ENCODE peak calls at places on chromosome 18, in eight cellular contexts. D, K, U, Y, L, N, H and F are unnamed samples.

GRCh38 chr18:11927497-11927896 is 19.4 kb upstream of the MPPE1 start:
- DNase-seq in D (no peak), K (no peak), U (no peak), Y (no peak), L (no peak), N (no peak), H (no peak), F (no peak)

GRCh38 chr18:5463390-5463789 is 80.4 kb downstream of the EPB41L3 start:
- DNase-seq in D (no peak), K (no peak), U (no peak), Y (peak), L (peak), N (peak), H (no peak), F (no peak)

GRCh38 chr18:13680612-13681011 is 45.7 kb downstream of the FAM210A start:
- DNase-seq in D (no peak), K (peak), U (no peak), Y (no peak), L (no peak), N (peak), H (no peak), F (peak)

GRCh38 chr18:59246796-59247195 is 26.5 kb downstream of the RAX start:
- DNase-seq in D (no peak), K (no peak), U (no peak), Y (no peak), L (no peak), N (no peak), H (no peak), F (no peak)

GRCh38 chr18:22913861-22914260 is 19.3 kb upstream of the RBBP8 start:
- DNase-seq in D (no peak), K (peak), U (no peak), Y (no peak), L (no peak), N (no peak), H (no peak), F (no peak)

GRCh38 chr18:58005036-58005435 is 39.0 kb upstream of the NEDD4L start:
- DNase-seq in D (no peak), K (no peak), U (no peak), Y (no peak), L (peak), N (peak), H (no peak), F (no peak)

GRCh38 chr18:79395308-79395640 is 456 bp upstream of the NFATC1 start:
- DNase-seq in D (no peak), K (no peak), U (no peak), Y (no peak), L (no peak), N (no peak), H (no peak), F (no peak)

GRCh38 chr18:28359177-28359576 is 182.2 kb upstream of the CDH2 start:
- DNase-seq in D (no peak), K (no peak), U (no peak), Y (no peak), L (no peak), N (no peak), H (no peak), F (no peak)

GRCh38 chr18:79681484-79682387 is 2.1 kb downstream of the CTDP1 start:
- DNase-seq in D (peak), K (no peak), U (no peak), Y (peak), L (no peak), N (no peak), H (peak), F (no peak)

GRCh38 chr18:79583984-79584401 is 95.6 kb upstream of the CTDP1 start:
- DNase-seq in D (no peak), K (no peak), U (no peak), Y (no peak), L (no peak), N (no peak), H (no peak), F (no peak)

GRCh38 chr18:65737346-65737745 is 13.5 kb upstream of the CDH7 start:
- DNase-seq in D (no peak), K (no peak), U (no peak), Y (no peak), L (no peak), N (no peak), H (no peak), F (no peak)

GRCh38 chr18:48791636-48792105 is 159.1 kb downstream of the SMAD7 start:
- DNase-seq in D (no peak), K (no peak), U (no peak), Y (no peak), L (no peak), N (no peak), H (no peak), F (no peak)

GRCh38 chr18:48990497-48991298 is 39.9 kb upstream of the SMAD7 start:
- DNase-seq in D (no peak), K (peak), U (no peak), Y (no peak), L (peak), N (peak), H (no peak), F (no peak)

GRCh38 chr18:79873449-79874110 is 75.8 kb downstream of the KCNG2 start:
- DNase-seq in D (no peak), K (no peak), U (no peak), Y (no peak), L (no peak), N (peak), H (no peak), F (no peak)

GRCh38 chr18:76468345-76469275 is 26.4 kb downstream of the ZNF516 start:
- DNase-seq in D (no peak), K (no peak), U (no peak), Y (no peak), L (no peak), N (no peak), H (no peak), F (no peak)

GRCh38 chr18:66138642-66139041 is 387.8 kb downstream of the CDH7 start:
- DNase-seq in D (no peak), K (no peak), U (no peak), Y (no peak), L (no peak), N (no peak), H (no peak), F (no peak)

GRCh38 chr18:79829136-79829854 is 31.6 kb downstream of the KCNG2 start:
- DNase-seq in D (no peak), K (no peak), U (no peak), Y (no peak), L (no peak), N (no peak), H (no peak), F (no peak)

GRCh38 chr18:2855560-2856350 is 8.9 kb downstream of the EMILIN2 start:
- DNase-seq in D (no peak), K (peak), U (peak), Y (no peak), L (no peak), N (no peak), H (no peak), F (no peak)

GRCh38 chr18:9069482-9070059 is 32.9 kb upstream of the NDUFV2 start:
- DNase-seq in D (no peak), K (no peak), U (peak), Y (no peak), L (no peak), N (no peak), H (no peak), F (no peak)

GRCh38 chr18:21117385-21118135 is 5.9 kb upstream of the ROCK1 start:
- DNase-seq in D (no peak), K (no peak), U (no peak), Y (no peak), L (peak), N (peak), H (no peak), F (no peak)

GRCh38 chr18:4870177-4870773 is 326.8 kb downstream of the AKAIN1 start:
- DNase-seq in D (no peak), K (no peak), U (no peak), Y (no peak), L (no peak), N (peak), H (no peak), F (no peak)

GRCh38 chr18:52869942-52870907 is 530.2 kb downstream of the DCC start:
- DNase-seq in D (no peak), K (no peak), U (no peak), Y (no peak), L (no peak), N (no peak), H (no peak), F (no peak)

GRCh38 chr18:28559511-28559910 is 382.6 kb upstream of the CDH2 start:
- DNase-seq in D (no peak), K (no peak), U (no peak), Y (no peak), L (no peak), N (no peak), H (no peak), F (no peak)

GRCh38 chr18:70454705-70455322 is 166.0 kb downstream of the SOCS6 start:
- DNase-seq in D (peak), K (peak), U (peak), Y (no peak), L (peak), N (peak), H (peak), F (peak)

GRCh38 chr18:56089607-56090258 is 501.7 kb upstream of the TCF4 start:
- DNase-seq in D (no peak), K (no peak), U (no peak), Y (no peak), L (no peak), N (no peak), H (no peak), F (no peak)

GRCh38 chr18:28581503-28582169 is 404.7 kb upstream of the CDH2 start:
- DNase-seq in D (no peak), K (no peak), U (no peak), Y (no peak), L (no peak), N (no peak), H (no peak), F (peak)

GRCh38 chr18:27713037-27713726 is 463.7 kb downstream of the CDH2 start:
- DNase-seq in D (no peak), K (no peak), U (no peak), Y (no peak), L (no peak), N (no peak), H (no peak), F (no peak)

GRCh38 chr18:46630160-46630559 is 26.9 kb downstream of the LOXHD1 start:
- DNase-seq in D (no peak), K (no peak), U (no peak), Y (no peak), L (no peak), N (peak), H (no peak), F (no peak)

GRCh38 chr18:50879302-50880107 is 587 bp downstream of the ME2 start:
- DNase-seq in D (peak), K (peak), U (no peak), Y (peak), L (peak), N (peak), H (peak), F (no peak)

GRCh38 chr18:46324556-46324955 is 220.4 kb downstream of the HAUS1 start:
- DNase-seq in D (no peak), K (peak), U (peak), Y (no peak), L (peak), N (peak), H (no peak), F (no peak)

GRCh38 chr18:62329676-62330454 is 4.8 kb downstream of the TNFRSF11A start:
- DNase-seq in D (peak), K (no peak), U (no peak), Y (no peak), L (peak), N (peak), H (no peak), F (no peak)

GRCh38 chr18:72762505-72763122 is 105.2 kb downstream of the NETO1 start:
- DNase-seq in D (no peak), K (peak), U (peak), Y (no peak), L (peak), N (peak), H (no peak), F (no peak)